ENCODE peak calls at places on chromosomes 2 and 18, in eight cellular contexts. R, D, Y, M, Z, I, X and L are unnamed samples.

GRCh38 chr2:113282747-113283533 is 4.2 kb upstream of the PAX8 start:
- DNase-seq in R (peak; percentile 77), D (no peak), Y (peak; percentile 25), M (no peak), Z (no peak), I (no peak), X (peak; percentile 78), L (no peak)

GRCh38 chr2:240191001-240191400 is 50.5 kb upstream of the OTOS start:
- DNase-seq in R (no peak), D (no peak), Y (no peak), M (peak; percentile 36), Z (no peak), I (no peak), X (no peak), L (no peak)

GRCh38 chr18:13266208-13267100 is 47.9 kb downstream of the LDLRAD4 start:
- DNase-seq in R (no peak), D (no peak), Y (no peak), M (peak; percentile 60), Z (no peak), I (no peak), X (no peak), L (no peak)

GRCh38 chr18:24446953-24447537 is 13.4 kb upstream of the HRH4 start:
- DNase-seq in R (no peak), D (no peak), Y (no peak), M (no peak), Z (no peak), I (no peak), X (no peak), L (no peak)

GRCh38 chr2:20439193-20439475 is 7.7 kb upstream of the RHOB start:
- DNase-seq in R (peak; percentile 50), D (no peak), Y (no peak), M (no peak), Z (peak; percentile 56), I (no peak), X (no peak), L (no peak)

GRCh38 chr2:111622859-111623258 is 261.1 kb downstream of the ANAPC1 start:
- DNase-seq in R (no peak), D (no peak), Y (no peak), M (no peak), Z (no peak), I (no peak), X (no peak), L (no peak)

GRCh38 chr2:16960579-16960978 is 294.9 kb upstream of the CYRIA start:
- DNase-seq in R (no peak), D (peak; percentile 21), Y (no peak), M (no peak), Z (no peak), I (no peak), X (no peak), L (no peak)

GRCh38 chr2:132420776-132421175 is 4.2 kb downstream of the GPR39 start:
- DNase-seq in R (no peak), D (no peak), Y (no peak), M (no peak), Z (no peak), I (no peak), X (no peak), L (no peak)

GRCh38 chr2:170486730-170487129 is 228.4 kb upstream of the SP5 start:
- DNase-seq in R (no peak), D (no peak), Y (no peak), M (no peak), Z (no peak), I (no peak), X (no peak), L (no peak)

GRCh38 chr2:6948081-6949008 is 31.1 kb downstream of the RNF144A start:
- DNase-seq in R (no peak), D (no peak), Y (no peak), M (no peak), Z (no peak), I (no peak), X (no peak), L (no peak)

GRCh38 chr2:226891780-226892590 is 56.1 kb downstream of the RHBDD1 start:
- DNase-seq in R (no peak), D (no peak), Y (peak; percentile 82), M (no peak), Z (no peak), I (no peak), X (no peak), L (no peak)

GRCh38 chr2:226716126-226716525 is 83.5 kb downstream of the IRS1 start:
- DNase-seq in R (no peak), D (no peak), Y (no peak), M (no peak), Z (no peak), I (no peak), X (no peak), L (no peak)

GRCh38 chr18:61825386-61825785 is 67.4 kb downstream of the RNF152 start:
- DNase-seq in R (no peak), D (no peak), Y (peak; percentile 60), M (no peak), Z (no peak), I (no peak), X (no peak), L (no peak)

GRCh38 chr2:234564719-234565118 is 67.8 kb upstream of the ARL4C start:
- DNase-seq in R (no peak), D (no peak), Y (no peak), M (no peak), Z (no peak), I (no peak), X (no peak), L (no peak)

GRCh38 chr2:33034784-33035183 is 88.0 kb downstream of the LTBP1 start:
- DNase-seq in R (peak; percentile 36), D (no peak), Y (peak; percentile 56), M (no peak), Z (no peak), I (no peak), X (no peak), L (no peak)

GRCh38 chr2:117481608-117482007 is 332.9 kb upstream of the DDX18 start:
- DNase-seq in R (no peak), D (no peak), Y (no peak), M (no peak), Z (no peak), I (no peak), X (no peak), L (no peak)

GRCh38 chr2:181656450-181657261 is at the start of gene CERKL:
- DNase-seq in R (peak; percentile 41), D (peak; percentile 8), Y (peak; percentile 14), M (no peak), Z (no peak), I (no peak), X (peak; percentile 33), L (peak; percentile 44)

GRCh38 chr2:191488135-191488534 is 189.8 kb upstream of the NABP1 start:
- DNase-seq in R (no peak), D (no peak), Y (peak; percentile 20), M (no peak), Z (no peak), I (no peak), X (no peak), L (no peak)

GRCh38 chr2:136444323-136444722 is 321.0 kb upstream of the THSD7B start:
- DNase-seq in R (no peak), D (no peak), Y (no peak), M (no peak), Z (no peak), I (no peak), X (no peak), L (no peak)

GRCh38 chr2:24885221-24886113 is 34.6 kb downstream of the ADCY3 start:
- DNase-seq in R (no peak), D (no peak), Y (no peak), M (no peak), Z (no peak), I (no peak), X (no peak), L (no peak)

GRCh38 chr2:163877316-163877715 is 141.5 kb upstream of the FIGN start:
- DNase-seq in R (no peak), D (no peak), Y (peak; percentile 51), M (no peak), Z (no peak), I (no peak), X (peak; percentile 5), L (no peak)

GRCh38 chr2:205531082-205531481 is 151.2 kb upstream of the NRP2 start:
- DNase-seq in R (no peak), D (no peak), Y (no peak), M (no peak), Z (no peak), I (no peak), X (no peak), L (no peak)

GRCh38 chr18:62331581-62332436 is 6.7 kb downstream of the TNFRSF11A start:
- DNase-seq in R (no peak), D (no peak), Y (peak; percentile 76), M (no peak), Z (no peak), I (no peak), X (no peak), L (no peak)

GRCh38 chr2:226738821-226739507 is 60.7 kb downstream of the IRS1 start:
- DNase-seq in R (no peak), D (no peak), Y (no peak), M (no peak), Z (no peak), I (no peak), X (no peak), L (no peak)

GRCh38 chr2:30398084-30398483 is 49.0 kb upstream of the LCLAT1 start:
- DNase-seq in R (no peak), D (no peak), Y (no peak), M (no peak), Z (no peak), I (no peak), X (no peak), L (no peak)

GRCh38 chr2:158578703-158579330 is 122.1 kb downstream of the PKP4 start:
- DNase-seq in R (no peak), D (no peak), Y (no peak), M (no peak), Z (no peak), I (no peak), X (no peak), L (no peak)

GRCh38 chr2:174645316-174645715 is 47.7 kb upstream of the WIPF1 start:
- DNase-seq in R (no peak), D (no peak), Y (no peak), M (no peak), Z (no peak), I (no peak), X (no peak), L (no peak)

GRCh38 chr18:13813271-13813849 is 10.6 kb upstream of the MC5R start:
- DNase-seq in R (peak; percentile 71), D (peak; percentile 26), Y (peak; percentile 14), M (no peak), Z (no peak), I (peak; percentile 41), X (peak; percentile 83), L (peak; percentile 59)